ENCODE peak calls at places on chromosome 22, in nine cellular contexts. N is NCI-H510A; G is ACHN; H is heart left ventricle; O is activated naive CD4-positive, alpha-beta T cell treated with anti-CD3 and anti-CD28 coated beads, Interleukin-2, amount 50 U/mL, for 16 hours; Z is HTR-8/SVneo; Q is foreskin keratinocyte; F is T-cell; P is RWPE1. S is an unnamed sample.

GRCh38 chr22:50244420-50245213 is at the start of gene TUBGCP6:
- DNase-seq in N (peak), O (peak), F (peak), Z (peak), Q (peak), G (peak), P (peak), H (peak), S (no peak)

GRCh38 chr22:47201186-47201995 is 438.9 kb downstream of the TBC1D22A start:
- DNase-seq in Q (no peak), H (peak), G (no peak), N (no peak), O (no peak), Z (no peak), F (no peak), P (no peak), S (no peak)

GRCh38 chr22:26066534-26066933 is 102.7 kb upstream of the SEZ6L start:
- DNase-seq in P (no peak), Q (no peak), F (no peak), G (no peak), H (no peak), Z (no peak), N (peak), O (no peak), S (no peak)

GRCh38 chr22:33018232-33018864 is 39.8 kb downstream of the SYN3 start:
- DNase-seq in Q (peak), Z (peak), N (no peak), O (peak), H (peak), P (peak), G (peak), F (no peak), S (no peak)

GRCh38 chr22:38305481-38306448 is 11.5 kb downstream of the CSNK1E start:
- DNase-seq in N (no peak), Z (no peak), G (peak), H (no peak), O (peak), Q (no peak), F (no peak), P (no peak), S (no peak)

GRCh38 chr22:30008401-30008800 is 71.9 kb upstream of the HORMAD2 start:
- DNase-seq in Z (no peak), F (no peak), G (no peak), N (no peak), P (no peak), O (no peak), H (no peak), Q (no peak), S (no peak)

GRCh38 chr22:31561238-31561887 is 65.0 kb downstream of the SFI1 start:
- DNase-seq in F (peak), N (peak), Z (peak), G (peak), H (peak), O (peak), Q (peak), P (peak), S (no peak)

GRCh38 chr22:29225422-29226090 is 19.9 kb downstream of the EMID1 start:
- DNase-seq in Q (no peak), P (no peak), O (no peak), N (no peak), G (no peak), F (no peak), H (peak), Z (no peak), S (no peak)

GRCh38 chr22:23216331-23217170 is 36.2 kb downstream of the BCR start:
- DNase-seq in G (no peak), F (peak), Q (no peak), P (no peak), N (no peak), Z (no peak), O (peak), H (no peak), S (no peak)

S was measured in BJ.